ENCODE peak calls at places on chromosome X, in eight cellular contexts. One of them, this sample, is unnamed.
A peak's percentile ranks its signal among the peaks of the same experiment; 100 is the strongest.

GRCh38 chrX:100994352-100995281 is 25.1 kb downstream of the ARL13A start:
- DNase-seq in posterior cingulate gyrus: no peak
- DNase-seq in activated T-helper 9 cell treated with anti-CD3 and anti-CD28 coated beads, Interleukin-2, amount 50 U/mL, for 16 hours: no peak
- DNase-seq in HAP-1: no peak
- DNase-seq in mesothelial cell of epicardium: no peak
- DNase-seq in ELR: peak; percentile 81
- DNase-seq in naive B cell: no peak
- DNase-seq in amygdala: no peak
- DNase-seq in this sample: peak; percentile 15

GRCh38 chrX:14948701-14949100 is 75.5 kb downstream of the MOSPD2 start:
- DNase-seq in posterior cingulate gyrus: no peak
- DNase-seq in activated T-helper 9 cell treated with anti-CD3 and anti-CD28 coated beads, Interleukin-2, amount 50 U/mL, for 16 hours: no peak
- DNase-seq in HAP-1: no peak
- DNase-seq in mesothelial cell of epicardium: no peak
- DNase-seq in ELR: peak; percentile 24
- DNase-seq in naive B cell: no peak
- DNase-seq in amygdala: no peak
- DNase-seq in this sample: no peak

GRCh38 chrX:39477438-39478120 is 620.2 kb downstream of the BCOR start:
- DNase-seq in posterior cingulate gyrus: no peak
- DNase-seq in activated T-helper 9 cell treated with anti-CD3 and anti-CD28 coated beads, Interleukin-2, amount 50 U/mL, for 16 hours: no peak
- DNase-seq in HAP-1: no peak
- DNase-seq in mesothelial cell of epicardium: no peak
- DNase-seq in ELR: no peak
- DNase-seq in naive B cell: peak; percentile 28
- DNase-seq in amygdala: no peak
- DNase-seq in this sample: no peak

GRCh38 chrX:66221856-66222255 is 57.8 kb downstream of the HEPH start:
- DNase-seq in posterior cingulate gyrus: no peak
- DNase-seq in activated T-helper 9 cell treated with anti-CD3 and anti-CD28 coated beads, Interleukin-2, amount 50 U/mL, for 16 hours: no peak
- DNase-seq in HAP-1: no peak
- DNase-seq in mesothelial cell of epicardium: no peak
- DNase-seq in ELR: no peak
- DNase-seq in naive B cell: no peak
- DNase-seq in amygdala: no peak
- DNase-seq in this sample: no peak

GRCh38 chrX:140274761-140275525 is 229.9 kb downstream of the SOX3 start:
- DNase-seq in posterior cingulate gyrus: no peak
- DNase-seq in activated T-helper 9 cell treated with anti-CD3 and anti-CD28 coated beads, Interleukin-2, amount 50 U/mL, for 16 hours: no peak
- DNase-seq in HAP-1: peak; percentile 36
- DNase-seq in mesothelial cell of epicardium: no peak
- DNase-seq in ELR: peak; percentile 86
- DNase-seq in naive B cell: no peak
- DNase-seq in amygdala: no peak
- DNase-seq in this sample: no peak

GRCh38 chrX:16060252-16060651 is 63.1 kb upstream of the GRPR start:
- DNase-seq in posterior cingulate gyrus: no peak
- DNase-seq in activated T-helper 9 cell treated with anti-CD3 and anti-CD28 coated beads, Interleukin-2, amount 50 U/mL, for 16 hours: no peak
- DNase-seq in HAP-1: peak; percentile 41
- DNase-seq in mesothelial cell of epicardium: no peak
- DNase-seq in ELR: no peak
- DNase-seq in naive B cell: no peak
- DNase-seq in amygdala: no peak
- DNase-seq in this sample: no peak

GRCh38 chrX:131262738-131263679 is 26.1 kb downstream of the IGSF1 start:
- DNase-seq in posterior cingulate gyrus: peak; percentile 14
- DNase-seq in activated T-helper 9 cell treated with anti-CD3 and anti-CD28 coated beads, Interleukin-2, amount 50 U/mL, for 16 hours: no peak
- DNase-seq in HAP-1: peak; percentile 34
- DNase-seq in mesothelial cell of epicardium: no peak
- DNase-seq in ELR: no peak
- DNase-seq in naive B cell: no peak
- DNase-seq in amygdala: no peak
- DNase-seq in this sample: no peak

GRCh38 chrX:136525738-136526606 is 6.0 kb upstream of the VGLL1 start:
- DNase-seq in posterior cingulate gyrus: peak; percentile 14
- DNase-seq in activated T-helper 9 cell treated with anti-CD3 and anti-CD28 coated beads, Interleukin-2, amount 50 U/mL, for 16 hours: no peak
- DNase-seq in HAP-1: no peak
- DNase-seq in mesothelial cell of epicardium: no peak
- DNase-seq in ELR: peak; percentile 56
- DNase-seq in naive B cell: no peak
- DNase-seq in amygdala: no peak
- DNase-seq in this sample: no peak

GRCh38 chrX:2767631-2768455 is 16.0 kb downstream of the XG start:
- DNase-seq in posterior cingulate gyrus: no peak
- DNase-seq in activated T-helper 9 cell treated with anti-CD3 and anti-CD28 coated beads, Interleukin-2, amount 50 U/mL, for 16 hours: no peak
- DNase-seq in HAP-1: peak; percentile 72
- DNase-seq in mesothelial cell of epicardium: peak; percentile 25
- DNase-seq in ELR: peak; percentile 10
- DNase-seq in naive B cell: no peak
- DNase-seq in amygdala: no peak
- DNase-seq in this sample: no peak

GRCh38 chrX:7570432-7571009 is 272.4 kb upstream of the VCX start:
- DNase-seq in posterior cingulate gyrus: no peak
- DNase-seq in activated T-helper 9 cell treated with anti-CD3 and anti-CD28 coated beads, Interleukin-2, amount 50 U/mL, for 16 hours: no peak
- DNase-seq in HAP-1: no peak
- DNase-seq in mesothelial cell of epicardium: no peak
- DNase-seq in ELR: no peak
- DNase-seq in naive B cell: no peak
- DNase-seq in amygdala: no peak
- DNase-seq in this sample: no peak

GRCh38 chrX:111352424-111352823 is 59.6 kb downstream of the DCX start:
- DNase-seq in posterior cingulate gyrus: no peak
- DNase-seq in activated T-helper 9 cell treated with anti-CD3 and anti-CD28 coated beads, Interleukin-2, amount 50 U/mL, for 16 hours: no peak
- DNase-seq in HAP-1: no peak
- DNase-seq in mesothelial cell of epicardium: no peak
- DNase-seq in ELR: peak; percentile 8
- DNase-seq in naive B cell: no peak
- DNase-seq in amygdala: no peak
- DNase-seq in this sample: no peak

GRCh38 chrX:43703211-43703791 is 47.2 kb downstream of the MAOA start:
- DNase-seq in posterior cingulate gyrus: no peak
- DNase-seq in activated T-helper 9 cell treated with anti-CD3 and anti-CD28 coated beads, Interleukin-2, amount 50 U/mL, for 16 hours: no peak
- DNase-seq in HAP-1: no peak
- DNase-seq in mesothelial cell of epicardium: no peak
- DNase-seq in ELR: peak; percentile 41
- DNase-seq in naive B cell: no peak
- DNase-seq in amygdala: no peak
- DNase-seq in this sample: no peak

GRCh38 chrX:10615931-10616780 is 4.2 kb downstream of the MID1 start:
- DNase-seq in posterior cingulate gyrus: peak; percentile 43
- DNase-seq in activated T-helper 9 cell treated with anti-CD3 and anti-CD28 coated beads, Interleukin-2, amount 50 U/mL, for 16 hours: no peak
- DNase-seq in HAP-1: peak; percentile 82
- DNase-seq in mesothelial cell of epicardium: no peak
- DNase-seq in ELR: peak; percentile 71
- DNase-seq in naive B cell: peak; percentile 23
- DNase-seq in amygdala: no peak
- DNase-seq in this sample: no peak

GRCh38 chrX:44032479-44032878 is 59.3 kb upstream of the NDP start:
- DNase-seq in posterior cingulate gyrus: no peak
- DNase-seq in activated T-helper 9 cell treated with anti-CD3 and anti-CD28 coated beads, Interleukin-2, amount 50 U/mL, for 16 hours: no peak
- DNase-seq in HAP-1: no peak
- DNase-seq in mesothelial cell of epicardium: no peak
- DNase-seq in ELR: no peak
- DNase-seq in naive B cell: no peak
- DNase-seq in amygdala: no peak
- DNase-seq in this sample: no peak

GRCh38 chrX:47992093-47992375 is 11.8 kb downstream of the ZNF182 start:
- DNase-seq in posterior cingulate gyrus: no peak
- DNase-seq in activated T-helper 9 cell treated with anti-CD3 and anti-CD28 coated beads, Interleukin-2, amount 50 U/mL, for 16 hours: no peak
- DNase-seq in HAP-1: no peak
- DNase-seq in mesothelial cell of epicardium: no peak
- DNase-seq in ELR: no peak
- DNase-seq in naive B cell: no peak
- DNase-seq in amygdala: no peak
- DNase-seq in this sample: no peak

GRCh38 chrX:108732630-108733321 is 3.6 kb downstream of the IRS4 start:
- DNase-seq in posterior cingulate gyrus: no peak
- DNase-seq in activated T-helper 9 cell treated with anti-CD3 and anti-CD28 coated beads, Interleukin-2, amount 50 U/mL, for 16 hours: no peak
- DNase-seq in HAP-1: no peak
- DNase-seq in mesothelial cell of epicardium: no peak
- DNase-seq in ELR: no peak
- DNase-seq in naive B cell: no peak
- DNase-seq in amygdala: no peak
- DNase-seq in this sample: no peak

GRCh38 chrX:72128881-72129280 is 2.8 kb downstream of the RTL5 start:
- DNase-seq in posterior cingulate gyrus: no peak
- DNase-seq in activated T-helper 9 cell treated with anti-CD3 and anti-CD28 coated beads, Interleukin-2, amount 50 U/mL, for 16 hours: no peak
- DNase-seq in HAP-1: peak; percentile 17
- DNase-seq in mesothelial cell of epicardium: no peak
- DNase-seq in ELR: peak; percentile 38
- DNase-seq in naive B cell: peak; percentile 29
- DNase-seq in amygdala: no peak
- DNase-seq in this sample: no peak

GRCh38 chrX:135644624-135645023 is 68.8 kb upstream of the CT45A1 start:
- DNase-seq in posterior cingulate gyrus: no peak
- DNase-seq in activated T-helper 9 cell treated with anti-CD3 and anti-CD28 coated beads, Interleukin-2, amount 50 U/mL, for 16 hours: no peak
- DNase-seq in HAP-1: no peak
- DNase-seq in mesothelial cell of epicardium: no peak
- DNase-seq in ELR: no peak
- DNase-seq in naive B cell: no peak
- DNase-seq in amygdala: no peak
- DNase-seq in this sample: no peak

GRCh38 chrX:132591719-132592275 is 103.0 kb upstream of the MBNL3 start:
- DNase-seq in posterior cingulate gyrus: no peak
- DNase-seq in activated T-helper 9 cell treated with anti-CD3 and anti-CD28 coated beads, Interleukin-2, amount 50 U/mL, for 16 hours: no peak
- DNase-seq in HAP-1: peak; percentile 33
- DNase-seq in mesothelial cell of epicardium: no peak
- DNase-seq in ELR: no peak
- DNase-seq in naive B cell: no peak
- DNase-seq in amygdala: no peak
- DNase-seq in this sample: no peak

GRCh38 chrX:56803849-56804681 is 75.0 kb downstream of the NBDY start:
- DNase-seq in posterior cingulate gyrus: no peak
- DNase-seq in activated T-helper 9 cell treated with anti-CD3 and anti-CD28 coated beads, Interleukin-2, amount 50 U/mL, for 16 hours: no peak
- DNase-seq in HAP-1: no peak
- DNase-seq in mesothelial cell of epicardium: no peak
- DNase-seq in ELR: no peak
- DNase-seq in naive B cell: no peak
- DNase-seq in amygdala: no peak
- DNase-seq in this sample: no peak

GRCh38 chrX:118974908-118975671 is 672 bp downstream of the LONRF3 start:
- DNase-seq in posterior cingulate gyrus: peak; percentile 11
- DNase-seq in activated T-helper 9 cell treated with anti-CD3 and anti-CD28 coated beads, Interleukin-2, amount 50 U/mL, for 16 hours: peak; percentile 32
- DNase-seq in HAP-1: peak; percentile 12
- DNase-seq in mesothelial cell of epicardium: no peak
- DNase-seq in ELR: peak; percentile 12
- DNase-seq in naive B cell: peak; percentile 51
- DNase-seq in amygdala: no peak
- DNase-seq in this sample: peak; percentile 30

GRCh38 chrX:134718329-134719317 is 60.4 kb upstream of the PLAC1 start:
- DNase-seq in posterior cingulate gyrus: no peak
- DNase-seq in activated T-helper 9 cell treated with anti-CD3 and anti-CD28 coated beads, Interleukin-2, amount 50 U/mL, for 16 hours: no peak
- DNase-seq in HAP-1: peak; percentile 56
- DNase-seq in mesothelial cell of epicardium: no peak
- DNase-seq in ELR: peak; percentile 96
- DNase-seq in naive B cell: no peak
- DNase-seq in amygdala: no peak
- DNase-seq in this sample: peak; percentile 15

GRCh38 chrX:132023896-132024386 is 839 bp downstream of the STK26 start:
- DNase-seq in posterior cingulate gyrus: no peak
- DNase-seq in activated T-helper 9 cell treated with anti-CD3 and anti-CD28 coated beads, Interleukin-2, amount 50 U/mL, for 16 hours: peak; percentile 28
- DNase-seq in HAP-1: peak; percentile 51
- DNase-seq in mesothelial cell of epicardium: no peak
- DNase-seq in ELR: peak; percentile 43
- DNase-seq in naive B cell: peak; percentile 43
- DNase-seq in amygdala: no peak
- DNase-seq in this sample: peak; percentile 69

GRCh38 chrX:21276736-21277433 is 97.3 kb upstream of the CNKSR2 start:
- DNase-seq in posterior cingulate gyrus: no peak
- DNase-seq in activated T-helper 9 cell treated with anti-CD3 and anti-CD28 coated beads, Interleukin-2, amount 50 U/mL, for 16 hours: no peak
- DNase-seq in HAP-1: no peak
- DNase-seq in mesothelial cell of epicardium: no peak
- DNase-seq in ELR: no peak
- DNase-seq in naive B cell: no peak
- DNase-seq in amygdala: no peak
- DNase-seq in this sample: no peak

GRCh38 chrX:1425381-1425780 is 27.3 kb downstream of the ASMTL start:
- DNase-seq in posterior cingulate gyrus: no peak
- DNase-seq in activated T-helper 9 cell treated with anti-CD3 and anti-CD28 coated beads, Interleukin-2, amount 50 U/mL, for 16 hours: no peak
- DNase-seq in HAP-1: no peak
- DNase-seq in mesothelial cell of epicardium: no peak
- DNase-seq in ELR: no peak
- DNase-seq in naive B cell: no peak
- DNase-seq in amygdala: no peak
- DNase-seq in this sample: no peak

GRCh38 chrX:81120936-81121351 is 80.8 kb downstream of the HMGN5 start:
- DNase-seq in posterior cingulate gyrus: peak; percentile 42
- DNase-seq in activated T-helper 9 cell treated with anti-CD3 and anti-CD28 coated beads, Interleukin-2, amount 50 U/mL, for 16 hours: peak; percentile 1
- DNase-seq in HAP-1: peak; percentile 83
- DNase-seq in mesothelial cell of epicardium: no peak
- DNase-seq in ELR: peak; percentile 60
- DNase-seq in naive B cell: peak; percentile 38
- DNase-seq in amygdala: no peak
- DNase-seq in this sample: peak; percentile 46

GRCh38 chrX:51876441-51876840 is 17.0 kb upstream of the MAGED1 start:
- DNase-seq in posterior cingulate gyrus: no peak
- DNase-seq in activated T-helper 9 cell treated with anti-CD3 and anti-CD28 coated beads, Interleukin-2, amount 50 U/mL, for 16 hours: no peak
- DNase-seq in HAP-1: no peak
- DNase-seq in mesothelial cell of epicardium: no peak
- DNase-seq in ELR: no peak
- DNase-seq in naive B cell: no peak
- DNase-seq in amygdala: no peak
- DNase-seq in this sample: no peak

GRCh38 chrX:46929439-46930018 is 17.3 kb downstream of the JADE3 start:
- DNase-seq in posterior cingulate gyrus: no peak
- DNase-seq in activated T-helper 9 cell treated with anti-CD3 and anti-CD28 coated beads, Interleukin-2, amount 50 U/mL, for 16 hours: no peak
- DNase-seq in HAP-1: no peak
- DNase-seq in mesothelial cell of epicardium: no peak
- DNase-seq in ELR: peak; percentile 60
- DNase-seq in naive B cell: no peak
- DNase-seq in amygdala: no peak
- DNase-seq in this sample: no peak

GRCh38 chrX:9312922-9313867 is 151.7 kb upstream of the TBL1X start:
- DNase-seq in posterior cingulate gyrus: peak; percentile 44
- DNase-seq in activated T-helper 9 cell treated with anti-CD3 and anti-CD28 coated beads, Interleukin-2, amount 50 U/mL, for 16 hours: peak; percentile 74
- DNase-seq in HAP-1: no peak
- DNase-seq in mesothelial cell of epicardium: no peak
- DNase-seq in ELR: peak; percentile 27
- DNase-seq in naive B cell: peak; percentile 17
- DNase-seq in amygdala: no peak
- DNase-seq in this sample: peak; percentile 20

GRCh38 chrX:37712458-37712857 is 26.9 kb downstream of the XK start:
- DNase-seq in posterior cingulate gyrus: no peak
- DNase-seq in activated T-helper 9 cell treated with anti-CD3 and anti-CD28 coated beads, Interleukin-2, amount 50 U/mL, for 16 hours: no peak
- DNase-seq in HAP-1: no peak
- DNase-seq in mesothelial cell of epicardium: no peak
- DNase-seq in ELR: peak; percentile 0
- DNase-seq in naive B cell: no peak
- DNase-seq in amygdala: no peak
- DNase-seq in this sample: no peak

GRCh38 chrX:121671649-121672048 is 624.2 kb downstream of the GLUD2 start:
- DNase-seq in posterior cingulate gyrus: no peak
- DNase-seq in activated T-helper 9 cell treated with anti-CD3 and anti-CD28 coated beads, Interleukin-2, amount 50 U/mL, for 16 hours: no peak
- DNase-seq in HAP-1: no peak
- DNase-seq in mesothelial cell of epicardium: no peak
- DNase-seq in ELR: no peak
- DNase-seq in naive B cell: no peak
- DNase-seq in amygdala: no peak
- DNase-seq in this sample: peak; percentile 4

GRCh38 chrX:21972721-21973120 is 32.2 kb downstream of the SMS start:
- DNase-seq in posterior cingulate gyrus: no peak
- DNase-seq in activated T-helper 9 cell treated with anti-CD3 and anti-CD28 coated beads, Interleukin-2, amount 50 U/mL, for 16 hours: peak; percentile 21
- DNase-seq in HAP-1: no peak
- DNase-seq in mesothelial cell of epicardium: no peak
- DNase-seq in ELR: peak; percentile 86
- DNase-seq in naive B cell: peak; percentile 23
- DNase-seq in amygdala: no peak
- DNase-seq in this sample: no peak

This sample was measured in GM06990.